ENCODE peak calls at places on chromosomes 1 and 21, in four cellular contexts. K, T, S and A are unnamed samples.
A peak's percentile ranks its signal among the peaks of the same experiment; 100 is the strongest.

GRCh38 chr1:6073480-6074053 is 27.9 kb downstream of the KCNAB2 start:
- DNase-seq in K (no peak), T (no peak), S (no peak), A (no peak)

GRCh38 chr1:232014941-232015340 is 388.4 kb downstream of the DISC1 start:
- DNase-seq in K (no peak), T (no peak), S (no peak), A (no peak)

GRCh38 chr21:20728691-20729090 is 269.5 kb upstream of the NCAM2 start:
- DNase-seq in K (no peak), T (no peak), S (no peak), A (no peak)

GRCh38 chr1:114564141-114564540 is 17.3 kb downstream of the BCAS2 start:
- DNase-seq in K (no peak), T (no peak), S (no peak), A (no peak)

GRCh38 chr1:198776602-198777029 is 137.8 kb downstream of the PTPRC start:
- DNase-seq in K (no peak), T (no peak), S (peak; percentile 54), A (peak; percentile 67)

GRCh38 chr1:226123591-226124471 is 61.3 kb downstream of the H3-3A start:
- DNase-seq in K (no peak), T (no peak), S (no peak), A (peak; percentile 56)

GRCh38 chr1:110554871-110555801 is 36.2 kb upstream of the KCNA10 start:
- DNase-seq in K (peak; percentile 11), T (peak; percentile 36), S (peak; percentile 54), A (peak; percentile 77)

GRCh38 chr1:178278135-178278534 is 184.2 kb downstream of the RASAL2 start:
- DNase-seq in K (no peak), T (no peak), S (no peak), A (no peak)

GRCh38 chr1:46137901-46138300 is 5.5 kb upstream of the PIK3R3 start:
- DNase-seq in K (no peak), T (no peak), S (no peak), A (no peak)

GRCh38 chr1:100769906-100770646 is 50.5 kb downstream of the VCAM1 start:
- DNase-seq in K (no peak), T (no peak), S (no peak), A (no peak)

GRCh38 chr21:16579538-16579937 is 849.8 kb downstream of the USP25 start:
- DNase-seq in K (no peak), T (no peak), S (no peak), A (no peak)

GRCh38 chr1:114369930-114370329 is 141.1 kb downstream of the TRIM33 start:
- DNase-seq in K (no peak), T (no peak), S (no peak), A (no peak)

GRCh38 chr1:36203554-36204346 is 20.5 kb upstream of the THRAP3 start:
- DNase-seq in K (no peak), T (no peak), S (peak; percentile 67), A (peak; percentile 88)

GRCh38 chr1:156086256-156086662 is 4.0 kb upstream of the MEX3A start:
- DNase-seq in K (peak; percentile 99), T (no peak), S (peak; percentile 50), A (no peak)

GRCh38 chr21:45570826-45571601 is 28.8 kb upstream of the SLC19A1 start:
- DNase-seq in K (no peak), T (no peak), S (no peak), A (no peak)

GRCh38 chr1:40958210-40958609 is 21.3 kb upstream of the CTPS1 start:
- DNase-seq in K (no peak), T (no peak), S (no peak), A (no peak)

GRCh38 chr1:36223373-36223995 is 759 bp upstream of the THRAP3 start:
- DNase-seq in K (no peak), T (peak; percentile 27), S (no peak), A (no peak)

GRCh38 chr1:9027307-9027706 is 1.1 kb upstream of the SLC2A7 start:
- DNase-seq in K (no peak), T (no peak), S (no peak), A (no peak)

GRCh38 chr1:191913234-191913948 is 244.9 kb upstream of the RGS18 start:
- DNase-seq in K (no peak), T (no peak), S (no peak), A (no peak)

GRCh38 chr1:203325004-203325417 is 19.7 kb downstream of the BTG2 start:
- DNase-seq in K (no peak), T (peak; percentile 40), S (no peak), A (no peak)

GRCh38 chr1:41712687-41713086 is 206.0 kb downstream of the HIVEP3 start:
- DNase-seq in K (no peak), T (no peak), S (peak; percentile 36), A (no peak)

GRCh38 chr1:77040817-77041216 is 173.5 kb downstream of the ST6GALNAC5 start:
- DNase-seq in K (no peak), T (no peak), S (no peak), A (no peak)

GRCh38 chr1:243447342-243447741 is 191.5 kb downstream of the SDCCAG8 start:
- DNase-seq in K (no peak), T (no peak), S (no peak), A (peak; percentile 40)

GRCh38 chr1:156499703-156500577 is 635 bp downstream of the MEF2D start:
- DNase-seq in K (no peak), T (peak; percentile 34), S (peak; percentile 78), A (peak; percentile 85)

GRCh38 chr1:171841931-171842723 is 829 bp downstream of the DNM3 start:
- DNase-seq in K (no peak), T (no peak), S (no peak), A (no peak)

GRCh38 chr21:39680216-39680615 is 64.8 kb upstream of the IGSF5 start:
- DNase-seq in K (no peak), T (no peak), S (no peak), A (no peak)

GRCh38 chr1:244084763-244085162 is 33.7 kb downstream of the ZBTB18 start:
- DNase-seq in K (no peak), T (no peak), S (no peak), A (no peak)

GRCh38 chr1:15430787-15431570 is 7.3 kb upstream of the CTRC start:
- DNase-seq in K (no peak), T (peak; percentile 67), S (peak; percentile 73), A (peak; percentile 82)

GRCh38 chr1:16009030-16009460 is 5.0 kb downstream of the SRARP start:
- DNase-seq in K (peak; percentile 63), T (peak; percentile 53), S (peak; percentile 79), A (peak; percentile 74)

GRCh38 chr21:42777757-42778344 is 101.5 kb downstream of the WDR4 start:
- DNase-seq in K (no peak), T (no peak), S (no peak), A (no peak)
- H3K27me3 ChIP-seq in K (peaks cover 4% of the 10 kb centered on the region), T (no peaks in the 10 kb centered on the region), S (peaks cover 64% of the 10 kb centered on the region), A (no peaks in the 10 kb centered on the region)

GRCh38 chr1:25967308-25967707 is 30.6 kb downstream of the PAFAH2 start:
- DNase-seq in K (no peak), T (no peak), S (no peak), A (no peak)
- H3K36me3 ChIP-seq in K (peaks cover 50% of the 10 kb centered on the region), T (peaks cover 15% of the 10 kb centered on the region), S (peaks cover 92% of the 10 kb centered on the region), A (peaks cover 34% of the 10 kb centered on the region)

GRCh38 chr1:18110968-18111367 is 3.4 kb downstream of the IGSF21 start:
- DNase-seq in K (no peak), T (no peak), S (peak; percentile 20), A (no peak)

GRCh38 chr1:18112611-18113010 is 5.0 kb downstream of the IGSF21 start:
- DNase-seq in K (no peak), T (no peak), S (no peak), A (no peak)

GRCh38 chr1:18109756-18110597 is 2.4 kb downstream of the IGSF21 start:
- DNase-seq in K (no peak), T (no peak), S (peak; percentile 39), A (peak; percentile 75)

GRCh38 chr1:18110598-18110939 is 3.0 kb downstream of the IGSF21 start:
- DNase-seq in K (no peak), T (no peak), S (no peak), A (no peak)

DNA sequence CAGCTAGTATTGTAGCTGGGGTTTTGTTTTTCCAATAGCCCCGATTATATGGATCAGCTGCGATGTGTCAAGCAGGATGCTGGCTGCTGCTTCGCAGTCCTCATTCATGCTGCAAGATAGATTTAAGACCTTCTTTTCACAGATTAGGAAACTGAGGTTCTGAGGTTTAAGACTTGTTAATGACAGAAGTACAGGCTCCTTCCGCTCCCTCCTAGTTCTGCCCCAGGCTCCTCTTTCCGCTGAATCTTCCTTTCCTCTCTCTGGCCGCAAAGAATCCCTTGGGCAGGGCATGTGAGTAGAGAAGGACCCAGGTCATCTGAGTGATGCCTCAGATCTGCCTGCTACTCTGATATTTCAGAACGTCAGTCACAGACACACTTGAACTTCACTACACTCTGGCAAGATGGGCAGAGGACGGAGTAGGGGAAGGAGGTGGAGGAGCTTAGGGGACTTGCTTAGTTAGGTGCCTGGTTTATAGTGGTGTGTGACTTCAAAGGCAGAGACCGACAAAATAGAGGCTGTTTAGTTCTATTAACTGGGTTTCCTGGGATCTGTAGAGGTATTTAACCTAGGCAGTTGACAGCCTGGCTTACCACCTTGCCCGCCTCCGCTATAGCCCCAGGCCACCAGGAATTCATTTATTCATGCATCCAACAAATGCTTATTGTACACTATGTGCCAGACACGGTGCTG is 4.2 kb downstream of the IGSF21 start:
- DNase-seq in K (no peak), T (no peak), S (no peak), A (no peak)
- H3K27me3 ChIP-seq in K (peaks cover 35% of the 10 kb centered on the region), T (no peaks in the 10 kb centered on the region), S (peaks cover 100% of the 10 kb centered on the region), A (peaks cover 90% of the 10 kb centered on the region)

GRCh38 chr1:32342704-32343103 is 6.7 kb upstream of the MARCKSL1 start:
- DNase-seq in K (no peak), T (no peak), S (no peak), A (no peak)

GRCh38 chr1:32349211-32349708 is 13.0 kb downstream of the FAM229A start:
- DNase-seq in K (peak; percentile 74), T (no peak), S (peak; percentile 62), A (peak; percentile 50)

GRCh38 chr1:32341186-32341757 is 5.2 kb upstream of the MARCKSL1 start:
- DNase-seq in K (no peak), T (no peak), S (peak; percentile 46), A (no peak)

GRCh38 chr1:32346532-32347157 is 10.6 kb upstream of the MARCKSL1 start:
- DNase-seq in K (no peak), T (no peak), S (no peak), A (no peak)

DNA sequence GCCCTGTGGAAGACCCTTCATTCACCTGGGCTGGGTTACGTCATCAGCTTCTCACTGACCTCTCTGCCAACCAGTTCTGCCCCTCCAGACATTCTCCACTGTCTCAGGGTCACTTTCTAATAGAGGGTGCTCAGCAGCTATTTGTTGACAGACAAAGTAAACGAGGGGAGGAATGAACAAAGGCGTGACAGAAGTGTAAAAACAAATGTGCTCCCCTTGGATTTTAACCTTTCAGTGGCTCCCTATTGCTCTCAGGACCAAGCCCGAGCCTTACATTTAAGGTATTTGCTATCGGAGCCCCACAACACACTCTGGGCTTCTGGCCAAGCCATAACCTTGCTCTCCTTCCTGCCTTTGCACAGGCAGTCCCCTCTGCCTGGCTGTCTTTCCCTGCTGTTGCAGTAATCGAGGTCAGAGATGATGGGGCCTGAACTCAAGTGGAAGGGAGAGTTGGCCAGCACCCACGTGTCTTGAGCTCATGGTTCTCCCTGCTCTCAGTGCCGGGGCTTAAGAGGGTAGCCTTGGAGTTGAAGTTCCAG is 9.3 kb upstream of the MARCKSL1 start:
- DNase-seq in K (peak; percentile 75), T (no peak), S (no peak), A (no peak)
- H3K36me3 ChIP-seq in K (no peaks in the 10 kb centered on the region), T (no peaks in the 10 kb centered on the region), S (no peaks in the 10 kb centered on the region), A (no peaks in the 10 kb centered on the region)

DNA sequence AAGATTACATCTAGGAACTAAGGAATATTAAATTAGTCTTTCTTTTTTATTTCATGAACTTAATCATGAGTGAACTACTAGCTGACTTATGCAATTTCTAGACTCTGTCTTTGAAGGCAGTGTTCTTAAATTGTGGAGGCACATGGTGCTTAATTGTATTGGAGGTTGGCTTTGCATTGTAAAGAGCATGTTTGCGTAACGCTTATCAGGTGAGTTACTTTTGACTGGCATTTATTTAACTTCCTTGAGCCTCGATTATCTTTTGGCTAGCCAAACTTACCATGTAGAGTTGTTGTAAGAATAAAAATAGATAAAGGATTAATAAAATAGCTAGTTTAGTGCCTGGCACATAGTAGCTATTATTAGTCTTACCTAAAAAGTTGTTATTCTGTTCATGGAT is 262.4 kb downstream of the PDE4B start:
- DNase-seq in K (no peak), T (no peak), S (no peak), A (no peak)
- H3K27me3 ChIP-seq in K (no peaks in the 10 kb centered on the region), T (no peaks in the 10 kb centered on the region), S (peaks cover 9% of the 10 kb centered on the region), A (no peaks in the 10 kb centered on the region)